ENCODE peak calls at places on chromosomes 7 and 10, in six cellular contexts. X is heart left ventricle, O is fibroblast of lung, I is cardiac muscle cell, L is ovary, P is left lung. B is an unnamed sample.
A peak's percentile ranks its signal among the peaks of the same experiment; 100 is the strongest.

GRCh38 chr10:101060036-101060950 is 1.5 kb upstream of the KAZALD1 start:
- DNase-seq in X (peak; percentile 93), O (peak; percentile 86), I (peak; percentile 93), L (peak; percentile 94), P (peak; percentile 95), B (peak; percentile 97)

GRCh38 chr10:63611078-63611477 is 89.9 kb downstream of the REEP3 start:
- DNase-seq in X (no peak), O (peak; percentile 46), I (no peak), L (no peak), P (no peak), B (no peak)

GRCh38 chr10:125023862-125024495 is 82.1 kb downstream of the ZRANB1 start:
- DNase-seq in X (peak; percentile 73), O (no peak), I (no peak), L (peak; percentile 94), P (no peak), B (no peak)

GRCh38 chr10:86863443-86863842 is 94.0 kb downstream of the MMRN2 start:
- DNase-seq in X (peak; percentile 26), O (no peak), I (peak; percentile 46), L (no peak), P (no peak), B (no peak)

GRCh38 chr7:84507529-84507928 is 312.9 kb upstream of the SEMA3A start:
- DNase-seq in X (no peak), O (no peak), I (no peak), L (no peak), P (no peak), B (no peak)

GRCh38 chr7:74372060-74372408 is 81.7 kb upstream of the GTF2IRD1 start:
- DNase-seq in X (no peak), O (no peak), I (no peak), L (no peak), P (no peak), B (no peak)

GRCh38 chr7:1529383-1530116 is 952 bp upstream of the MAFK start:
- DNase-seq in X (no peak), O (no peak), I (no peak), L (peak; percentile 53), P (no peak), B (no peak)

GRCh38 chr7:87926581-87927461 is 7.2 kb upstream of the ADAM22 start:
- DNase-seq in X (no peak), O (peak; percentile 74), I (no peak), L (no peak), P (peak; percentile 53), B (no peak)

GRCh38 chr10:86363833-86364511 is 2.6 kb downstream of the GRID1 start:
- DNase-seq in X (no peak), O (no peak), I (no peak), L (peak; percentile 21), P (peak; percentile 21), B (no peak)

GRCh38 chr10:64571053-64571452 is 1049.9 kb downstream of the REEP3 start:
- DNase-seq in X (no peak), O (no peak), I (no peak), L (no peak), P (no peak), B (no peak)

GRCh38 chr7:42237162-42237821 is at the start of gene GLI3:
- DNase-seq in X (peak; percentile 89), O (peak; percentile 94), I (peak; percentile 92), L (peak; percentile 90), P (peak; percentile 85), B (peak; percentile 97)

GRCh38 chr7:74674166-74674565 is 16.6 kb downstream of the GTF2I start:
- DNase-seq in X (no peak), O (no peak), I (no peak), L (no peak), P (no peak), B (no peak)

GRCh38 chr7:107938448-107939250 is 47.7 kb downstream of the DLD start:
- DNase-seq in X (peak; percentile 56), O (peak; percentile 58), I (no peak), L (peak; percentile 62), P (no peak), B (no peak)

GRCh38 chr10:12633776-12634390 is 284.5 kb downstream of the CAMK1D start:
- DNase-seq in X (no peak), O (no peak), I (no peak), L (no peak), P (no peak), B (no peak)

GRCh38 chr7:102272075-102272916 is 14.4 kb upstream of the SH2B2 start:
- DNase-seq in X (peak; percentile 69), O (peak; percentile 58), I (peak; percentile 79), L (peak; percentile 87), P (peak; percentile 79), B (peak; percentile 73)

GRCh38 chr10:12186324-12186723 is 9.4 kb downstream of the NUDT5 start:
- DNase-seq in X (no peak), O (no peak), I (no peak), L (no peak), P (no peak), B (no peak)

GRCh38 chr10:58644311-58644710 is 131.6 kb downstream of the BICC1 start:
- DNase-seq in X (no peak), O (no peak), I (no peak), L (no peak), P (no peak), B (no peak)

GRCh38 chr10:66322261-66322660 is 603.6 kb upstream of the LRRTM3 start:
- DNase-seq in X (no peak), O (peak; percentile 3), I (peak; percentile 61), L (no peak), P (no peak), B (no peak)

GRCh38 chr7:49119706-49120105 is 195.4 kb downstream of the CDC14C start:
- DNase-seq in X (no peak), O (no peak), I (no peak), L (no peak), P (no peak), B (no peak)

GRCh38 chr7:35492451-35493175 is 202.3 kb downstream of the HERPUD2 start:
- DNase-seq in X (no peak), O (no peak), I (peak; percentile 60), L (no peak), P (no peak), B (no peak)

GRCh38 chr7:45646996-45647411 is 72.8 kb downstream of the ADCY1 start:
- DNase-seq in X (no peak), O (no peak), I (peak; percentile 6), L (no peak), P (no peak), B (no peak)

GRCh38 chr7:8371742-8372141 is 61.7 kb upstream of the NXPH1 start:
- DNase-seq in X (no peak), O (no peak), I (no peak), L (no peak), P (no peak), B (no peak)

GRCh38 chr7:66629222-66629658 is 559 bp downstream of the KCTD7 start:
- DNase-seq in X (no peak), O (no peak), I (no peak), L (no peak), P (peak; percentile 51), B (no peak)

GRCh38 chr10:69055241-69055640 is 32.7 kb upstream of the SRGN start:
- DNase-seq in X (no peak), O (no peak), I (no peak), L (no peak), P (no peak), B (no peak)

GRCh38 chr7:75762350-75762917 is 9.6 kb downstream of the CCL26 start:
- DNase-seq in X (no peak), O (peak; percentile 64), I (peak; percentile 80), L (no peak), P (no peak), B (peak; percentile 60)
- H3K27ac ChIP-seq in X (no peak overlapping the region), O (no peak overlapping the region), I (no peak overlapping the region), L (no peak overlapping the region), P (no peak overlapping the region), B (no peak overlapping the region)

DNA sequence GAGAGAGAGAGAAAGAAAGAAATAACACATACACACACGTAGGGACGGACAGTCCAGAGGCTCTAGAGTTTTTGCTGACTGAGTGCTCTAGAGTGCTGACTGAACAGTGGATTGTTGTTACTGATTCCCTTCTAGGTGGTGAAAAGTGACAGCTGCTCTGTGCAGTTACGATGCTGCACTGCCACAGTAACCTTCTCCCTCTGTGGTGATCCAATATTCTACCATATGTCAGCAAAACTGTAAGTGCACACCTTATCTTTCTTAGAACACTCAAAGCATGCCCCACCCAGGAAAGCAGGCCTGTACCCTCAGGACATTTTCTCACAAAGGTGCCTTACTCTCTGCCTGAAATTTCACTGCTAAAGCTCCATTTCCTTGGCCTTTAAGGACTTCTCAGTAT is 1023.5 kb downstream of the TYW1 start:
- DNase-seq in X (no peak), O (no peak), I (no peak), L (no peak), P (no peak), B (no peak)
- H3K27me3 ChIP-seq in X (no peaks in the 10 kb centered on the region), O (no peaks in the 10 kb centered on the region), I (peaks cover 4% of the 10 kb centered on the region), L (no peaks in the 10 kb centered on the region), P (no peaks in the 10 kb centered on the region), B (no peaks in the 10 kb centered on the region)

GRCh38 chr10:113657544-113657943 is 6.3 kb downstream of the NRAP start:
- DNase-seq in X (no peak), O (no peak), I (no peak), L (no peak), P (no peak), B (no peak)
- H3K4me1 ChIP-seq in X (no peaks in the 10 kb centered on the region), O (no peaks in the 10 kb centered on the region), I (no peaks in the 10 kb centered on the region), L (no peaks in the 10 kb centered on the region), P (no peaks in the 10 kb centered on the region), B (no peaks in the 10 kb centered on the region)

GRCh38 chr7:25994433-25994988 is 157.5 kb upstream of the NFE2L3 start:
- DNase-seq in X (no peak), O (no peak), I (no peak), L (no peak), P (no peak), B (no peak)

GRCh38 chr7:25995216-25995615 is 156.8 kb upstream of the NFE2L3 start:
- DNase-seq in X (no peak), O (no peak), I (no peak), L (no peak), P (no peak), B (no peak)

GRCh38 chr7:26001662-26002244 is 150.2 kb upstream of the NFE2L3 start:
- DNase-seq in X (no peak), O (no peak), I (no peak), L (no peak), P (no peak), B (no peak)

GRCh38 chr7:25998499-25998898 is 153.5 kb upstream of the NFE2L3 start:
- DNase-seq in X (no peak), O (no peak), I (no peak), L (no peak), P (no peak), B (no peak)

DNA sequence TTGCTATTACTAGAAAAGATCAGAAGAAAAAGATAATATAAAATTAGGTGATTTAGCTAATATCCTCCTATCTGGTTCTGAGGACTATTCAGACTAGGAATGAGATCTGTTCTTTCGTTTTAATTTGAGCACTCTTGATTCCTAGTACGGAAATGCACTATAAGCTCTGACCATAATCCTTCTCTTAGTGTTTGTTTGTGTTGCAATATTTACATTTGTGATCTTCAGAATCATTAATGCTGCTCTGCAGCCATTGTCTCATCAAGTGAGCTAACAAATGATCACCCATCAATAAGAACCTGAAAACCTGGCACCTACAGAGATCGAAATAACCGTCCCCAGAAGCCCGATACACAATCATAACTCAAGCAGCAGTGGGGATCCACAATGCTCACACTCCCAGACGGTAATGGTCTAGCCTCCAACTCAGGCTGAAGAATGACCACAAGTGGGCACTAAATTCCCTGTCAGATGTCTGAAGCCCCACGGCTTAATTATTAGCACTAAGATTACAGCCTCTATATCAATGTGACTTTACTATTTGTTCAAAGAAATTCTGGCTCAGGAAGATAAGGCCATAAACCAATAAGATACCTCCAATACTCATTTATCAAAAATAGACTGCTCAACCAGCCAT is 156.0 kb upstream of the NFE2L3 start:
- DNase-seq in X (no peak), O (no peak), I (no peak), L (no peak), P (no peak), B (no peak)
- H3K27ac ChIP-seq in X (no peak overlapping the region), O (no peak overlapping the region), I (no peak overlapping the region), L (no peak overlapping the region), P (no peak overlapping the region), B (no peak overlapping the region)

GRCh38 chr10:6564367-6564766 is 15.7 kb downstream of the PRKCQ start:
- DNase-seq in X (no peak), O (no peak), I (no peak), L (no peak), P (no peak), B (no peak)
- H3K27me3 ChIP-seq in X (peaks cover 5% of the 10 kb centered on the region), O (no peaks in the 10 kb centered on the region), I (no peaks in the 10 kb centered on the region), L (no peaks in the 10 kb centered on the region), P (no peaks in the 10 kb centered on the region), B (peaks cover 98% of the 10 kb centered on the region)